ENCODE peak calls at places on chromosome 20, in four cellular contexts. O is HFF-Myc; U is CD4-positive, alpha-beta T cell; D is ovary. J is an unnamed sample.

GRCh38 chr20:53834044-53834442 is 236.4 kb downstream of the BCAS1 start:
- DNase-seq in O (peak; percentile 16), U (no peak), D (no peak), J (no peak)

GRCh38 chr20:19210426-19211155 is 1.9 kb upstream of the SLC24A3 start:
- DNase-seq in O (no peak), U (no peak), D (no peak), J (no peak)

GRCh38 chr20:16062661-16063591 is 510.3 kb downstream of the KIF16B start:
- DNase-seq in O (no peak), U (no peak), D (no peak), J (no peak)

GRCh38 chr20:52923123-52923543 is 49.0 kb upstream of the TSHZ2 start:
- DNase-seq in O (no peak), U (no peak), D (no peak), J (no peak)

GRCh38 chr20:58938541-58938940 is 42.5 kb upstream of the NELFCD start:
- DNase-seq in O (no peak), U (no peak), D (no peak), J (no peak)

GRCh38 chr20:36950432-36951197 is 893 bp downstream of the SAMHD1 start:
- DNase-seq in O (no peak), U (peak; percentile 37), D (no peak), J (peak; percentile 55)

GRCh38 chr20:15909995-15910394 is 663.3 kb downstream of the KIF16B start:
- DNase-seq in O (no peak), U (no peak), D (no peak), J (no peak)

GRCh38 chr20:39885975-39886649 is 802.9 kb downstream of the MAFB start:
- DNase-seq in O (peak; percentile 64), U (no peak), D (peak; percentile 72), J (peak; percentile 64)

GRCh38 chr20:46943861-46944591 is 49.4 kb downstream of the EYA2 start:
- DNase-seq in O (no peak), U (no peak), D (no peak), J (no peak)

GRCh38 chr20:41058007-41058673 is 29.5 kb downstream of the TOP1 start:
- DNase-seq in O (peak; percentile 48), U (no peak), D (no peak), J (no peak)

GRCh38 chr20:7682916-7683315 is 257.3 kb downstream of the HAO1 start:
- DNase-seq in O (no peak), U (no peak), D (no peak), J (no peak)

GRCh38 chr20:36988494-36988966 is 37.0 kb upstream of the SAMHD1 start:
- DNase-seq in O (peak; percentile 15), U (peak; percentile 23), D (no peak), J (no peak)

GRCh38 chr20:19254956-19255355 is 42.5 kb downstream of the SLC24A3 start:
- DNase-seq in O (no peak), U (no peak), D (no peak), J (no peak)

GRCh38 chr20:47777220-47777619 is 8.1 kb downstream of the SULF2 start:
- DNase-seq in O (no peak), U (no peak), D (no peak), J (no peak)

GRCh38 chr20:12255571-12255970 is 337.9 kb downstream of the BTBD3 start:
- DNase-seq in O (no peak), U (no peak), D (no peak), J (no peak)

GRCh38 chr20:13457487-13457886 is 181.2 kb downstream of the TASP1 start:
- DNase-seq in O (no peak), U (no peak), D (no peak), J (no peak)

GRCh38 chr20:10501377-10501776 is 66.3 kb downstream of the SLX4IP start:
- DNase-seq in O (no peak), U (no peak), D (no peak), J (no peak)

GRCh38 chr20:35287509-35288324 is 3.1 kb upstream of the EIF6 start:
- DNase-seq in O (no peak), U (no peak), D (no peak), J (peak; percentile 49)

GRCh38 chr20:54488442-54488841 is 13.0 kb downstream of the DOK5 start:
- DNase-seq in O (no peak), U (no peak), D (no peak), J (no peak)

GRCh38 chr20:57450419-57450818 is 59.2 kb downstream of the RBM38 start:
- DNase-seq in O (no peak), U (no peak), D (no peak), J (no peak)

GRCh38 chr20:42915081-42915480 is 274.6 kb downstream of the PTPRT start:
- DNase-seq in O (no peak), U (no peak), D (no peak), J (no peak)

GRCh38 chr20:20102163-20102562 is 49.8 kb downstream of the CFAP61 start:
- DNase-seq in O (no peak), U (no peak), D (no peak), J (no peak)

GRCh38 chr20:32674362-32674789 is 635 bp upstream of the C20orf203 start:
- DNase-seq in O (no peak), U (peak; percentile 53), D (no peak), J (peak; percentile 79)

GRCh38 chr20:48794360-48794759 is 33.4 kb downstream of the PREX1 start:
- DNase-seq in O (no peak), U (no peak), D (no peak), J (no peak)

GRCh38 chr20:25058797-25059486 is 1.0 kb upstream of the ACSS1 start:
- DNase-seq in O (no peak), U (no peak), D (no peak), J (no peak)

GRCh38 chr20:57450931-57451330 is 59.7 kb downstream of the RBM38 start:
- DNase-seq in O (no peak), U (no peak), D (no peak), J (no peak)

GRCh38 chr20:64051532-64052325 is 2.3 kb upstream of the SOX18 start:
- DNase-seq in O (no peak), U (no peak), D (no peak), J (no peak)

GRCh38 chr20:7180261-7181045 is 413.0 kb downstream of the BMP2 start:
- DNase-seq in O (no peak), U (no peak), D (no peak), J (no peak)

GRCh38 chr20:7765221-7765620 is 175.0 kb downstream of the HAO1 start:
- DNase-seq in O (no peak), U (no peak), D (no peak), J (no peak)

GRCh38 chr20:34037767-34038166 is 44.1 kb downstream of the RALY start:
- DNase-seq in O (no peak), U (no peak), D (peak; percentile 54), J (no peak)

GRCh38 chr20:60586417-60587105 is 628.3 kb downstream of the CDH26 start:
- DNase-seq in O (no peak), U (no peak), D (no peak), J (no peak)

GRCh38 chr20:7744411-7744810 is 195.8 kb downstream of the HAO1 start:
- DNase-seq in O (peak; percentile 3), U (no peak), D (no peak), J (no peak)

GRCh38 chr20:50456452-50457324 is 53.5 kb upstream of the PTPN1 start:
- DNase-seq in O (no peak), U (no peak), D (no peak), J (peak; percentile 50)

GRCh38 chr20:58706975-58707681 is 14.5 kb downstream of the NPEPL1 start:
- DNase-seq in O (no peak), U (no peak), D (peak; percentile 14), J (no peak)

GRCh38 chr20:35315199-35316020 is 23.2 kb upstream of the FAM83C start:
- DNase-seq in O (no peak), U (no peak), D (no peak), J (no peak)

GRCh38 chr20:61493798-61494305 is 241.8 kb downstream of the CDH4 start:
- DNase-seq in O (no peak), U (no peak), D (no peak), J (no peak)

DNA sequence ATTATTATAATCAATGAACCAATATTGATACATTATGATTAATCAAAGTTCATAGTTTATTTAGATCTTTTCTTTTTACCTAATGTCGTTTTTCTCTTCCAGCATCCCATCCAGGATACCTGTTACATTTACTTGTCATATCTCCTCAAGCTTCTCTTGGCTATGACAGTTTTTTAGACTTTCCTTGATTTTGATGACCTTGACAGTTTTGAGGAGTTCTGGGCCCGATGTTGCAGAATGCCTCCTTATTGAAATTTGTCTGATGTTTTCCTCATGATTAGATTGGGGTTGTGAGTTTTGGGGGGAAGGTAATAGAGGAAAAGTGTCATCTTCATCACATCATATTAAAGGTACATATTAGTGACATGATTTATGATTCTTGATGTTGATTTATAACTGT is 3.8 kb upstream of the SIRPD start:
- DNase-seq in O (no peak), U (no peak), D (no peak), J (no peak)
- TF ChIP-seq CTCF in O (no peak), U (no peak), D (no peak), J (no peak)

GRCh38 chr20:17958326-17959256 is 10.0 kb downstream of the SNX5 start:
- DNase-seq in O (no peak), U (no peak), D (no peak), J (peak; percentile 60)
- TF ChIP-seq CTCF in O (no peak), U (no peak), D (no peak), J (no peak)

DNA sequence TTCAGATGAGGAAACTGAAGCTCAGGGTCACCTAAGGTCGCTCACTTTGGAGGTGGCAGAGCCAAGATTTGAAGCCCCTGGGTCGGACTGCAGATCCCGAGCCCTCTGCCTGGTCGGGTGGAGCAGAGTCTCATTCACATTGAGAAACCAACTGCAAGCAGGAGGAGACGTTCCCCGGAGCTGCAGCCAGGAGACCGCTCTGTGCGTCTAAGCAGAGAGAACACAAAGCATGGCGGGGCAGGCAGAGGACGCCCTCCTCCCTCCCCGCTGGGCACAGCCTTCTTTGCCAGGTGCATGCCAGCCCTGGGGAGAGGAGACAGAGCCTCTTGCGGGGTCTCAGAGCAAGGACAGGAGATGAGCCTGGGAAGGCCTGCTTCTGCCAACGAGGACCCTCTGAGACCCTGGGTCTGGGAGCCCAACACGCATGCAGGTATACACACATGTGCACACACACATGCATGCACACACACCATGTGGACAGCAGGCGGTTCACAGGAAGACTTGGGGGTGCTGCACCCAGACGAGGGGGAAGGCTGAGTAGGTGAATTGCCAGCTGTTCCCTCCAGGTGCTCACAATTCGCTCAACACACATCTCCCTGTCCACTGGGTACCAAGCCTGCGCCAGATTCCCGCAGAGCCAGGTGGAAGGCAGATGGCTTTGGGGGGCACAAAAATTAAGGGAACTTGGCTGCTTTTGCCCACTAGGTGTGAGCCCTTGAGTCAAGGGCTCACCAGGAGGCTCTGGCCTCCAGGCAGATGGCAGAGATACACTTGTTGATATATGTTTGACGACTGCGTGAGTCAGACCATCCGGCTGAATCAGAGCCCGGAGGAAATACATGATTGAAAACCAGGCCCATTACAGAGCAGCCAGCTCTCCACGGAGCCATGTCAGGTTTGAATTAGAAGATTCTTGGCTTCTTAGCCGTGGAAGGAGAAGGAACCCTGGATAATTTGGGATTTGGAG is 5.5 kb upstream of the NTSR1 start:
- DNase-seq in O (peak; percentile 85), U (no peak), D (no peak), J (no peak)
- TF ChIP-seq CTCF in O (peak; percentile 45), U (no peak), D (no peak), J (no peak)

DNA sequence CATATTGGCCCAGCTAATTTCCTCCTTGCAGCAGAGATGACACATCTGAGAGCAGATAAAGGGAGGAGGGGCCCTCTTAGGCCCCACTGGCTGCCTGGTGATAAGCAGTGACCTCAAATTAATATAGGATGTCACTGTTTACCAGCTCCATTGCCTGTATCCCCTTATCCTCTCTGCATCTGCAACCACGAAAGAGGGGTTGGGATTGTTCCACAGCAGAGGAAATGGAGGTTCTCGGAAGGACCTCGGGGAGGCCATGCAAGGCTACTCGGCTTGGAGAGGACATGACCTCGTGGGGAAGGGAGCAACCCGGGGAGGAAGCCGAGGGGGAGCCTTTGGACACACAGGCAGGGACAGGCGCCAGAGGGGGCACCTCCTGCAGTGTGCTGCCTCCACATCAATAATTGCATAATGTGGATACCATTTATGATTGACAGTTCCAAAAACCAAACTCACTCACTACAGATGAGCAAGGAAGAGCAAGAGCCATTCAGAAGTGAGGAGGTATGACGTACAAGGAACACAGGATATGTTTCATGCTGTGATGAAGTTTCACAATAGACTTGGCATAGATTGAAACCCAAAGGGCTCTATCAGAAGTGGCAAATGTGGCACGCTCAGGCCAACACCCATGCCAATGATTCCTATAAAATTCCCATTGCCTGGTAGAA is 177.2 kb upstream of the RNF24 start:
- DNase-seq in O (no peak), U (no peak), D (no peak), J (no peak)
- TF ChIP-seq CTCF in O (no peak), U (no peak), D (no peak), J (no peak)

J was measured in Caco-2.